ENCODE peak calls at places on chromosomes 5 and 9, in five cellular contexts. M is OCI-LY7, O is neuronal stem cell, B is H9, E is fibroblast of lung. L is an unnamed sample. For H3K4me1, the result is how much of the 10 kb centered on the place peaks cover.

GRCh38 chr5:97909541-97909940 is 726.5 kb upstream of the RIOK2 start:
- DNase-seq in M (no peak), O (no peak), B (no peak), E (no peak), L (no peak)

GRCh38 chr9:12906646-12907045 is 131.8 kb downstream of the LURAP1L start:
- DNase-seq in M (no peak), O (no peak), B (no peak), E (no peak), L (no peak)

GRCh38 chr9:92242115-92242778 is 51.2 kb downstream of the IARS1 start:
- DNase-seq in M (no peak), O (no peak), B (no peak), E (peak), L (no peak)

GRCh38 chr5:74762599-74762998 is 4.3 kb downstream of the GFM2 start:
- DNase-seq in M (no peak), O (no peak), B (no peak), E (peak), L (no peak)

GRCh38 chr9:98551511-98552286 is 157.0 kb downstream of the GABBR2 start:
- DNase-seq in M (no peak), O (no peak), B (no peak), E (peak), L (no peak)

GRCh38 chr5:106241409-106241808 is 1429.3 kb downstream of the EFNA5 start:
- DNase-seq in M (no peak), O (no peak), B (no peak), E (peak), L (no peak)

GRCh38 chr5:178442361-178443256 is 147.6 kb downstream of the COL23A1 start:
- DNase-seq in M (no peak), O (no peak), B (peak), E (no peak), L (peak)

GRCh38 chr5:101782352-101783087 is 513.6 kb downstream of the SLCO4C1 start:
- DNase-seq in M (no peak), O (peak), B (no peak), E (no peak), L (no peak)

GRCh38 chr5:96243203-96243602 is 189.8 kb downstream of the PCSK1 start:
- DNase-seq in M (no peak), O (no peak), B (no peak), E (peak), L (no peak)

GRCh38 chr9:2181794-2182193 is 166.6 kb downstream of the SMARCA2 start:
- DNase-seq in M (peak), O (peak), B (peak), E (no peak), L (peak)

GRCh38 chr5:159208508-159209437 is 580 bp downstream of the RNF145 start:
- DNase-seq in M (peak), O (peak), B (peak), E (peak), L (peak)

GRCh38 chr5:138223532-138223931 is 10.4 kb upstream of the CDC23 start:
- DNase-seq in M (no peak), O (no peak), B (no peak), E (no peak), L (no peak)

GRCh38 chr5:88740604-88741003 is 142.4 kb downstream of the MEF2C start:
- DNase-seq in M (no peak), O (no peak), B (no peak), E (no peak), L (no peak)

GRCh38 chr5:88734191-88734640 is 148.8 kb downstream of the MEF2C start:
- DNase-seq in M (peak), O (no peak), B (no peak), E (no peak), L (no peak)

GRCh38 chr5:88734983-88735382 is 148.0 kb downstream of the MEF2C start:
- DNase-seq in M (no peak), O (no peak), B (no peak), E (no peak), L (no peak)

GRCh38 chr5:88732862-88733261 is 150.1 kb downstream of the MEF2C start:
- DNase-seq in M (no peak), O (no peak), B (no peak), E (no peak), L (no peak)

DNA sequence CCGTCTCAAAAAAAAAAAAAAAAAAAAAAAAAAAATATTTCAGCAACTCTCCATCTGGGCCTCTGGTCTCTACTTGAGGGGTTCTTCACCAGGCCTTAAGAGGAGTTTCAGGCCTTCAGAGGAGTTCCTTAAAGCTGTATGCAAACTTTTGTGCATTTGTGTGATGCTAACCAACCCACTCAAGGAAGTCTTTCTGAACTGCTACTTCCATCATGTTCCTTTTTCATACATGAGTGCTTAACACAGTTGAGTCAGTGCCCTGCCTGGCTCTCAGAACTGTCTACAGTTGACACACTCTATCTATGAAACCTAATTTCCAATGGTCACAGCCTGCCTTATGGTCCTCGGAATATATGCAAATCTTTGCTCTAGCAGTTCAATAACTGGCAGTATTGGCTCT is 146.5 kb downstream of the MEF2C start:
- DNase-seq in M (peak), O (no peak), B (no peak), E (no peak), L (no peak)
- H3K4me1 ChIP-seq in M (half or more), O (under half), B (under half), E (under half), L (under half)

GRCh38 chr5:174750720-174751119 is 26.3 kb downstream of the MSX2 start:
- DNase-seq in M (no peak), O (no peak), B (no peak), E (peak), L (no peak)
- H3K4me2 ChIP-seq in M (no peak), O (peak), B (peak), E (no peak), L (no peak)

GRCh38 chr5:16953729-16954128 is 17.6 kb upstream of the MYO10 start:
- DNase-seq in M (no peak), O (no peak), B (no peak), E (no peak), L (no peak)

GRCh38 chr5:16952968-16953671 is 17.0 kb upstream of the MYO10 start:
- DNase-seq in M (no peak), O (no peak), B (no peak), E (no peak), L (no peak)

DNA sequence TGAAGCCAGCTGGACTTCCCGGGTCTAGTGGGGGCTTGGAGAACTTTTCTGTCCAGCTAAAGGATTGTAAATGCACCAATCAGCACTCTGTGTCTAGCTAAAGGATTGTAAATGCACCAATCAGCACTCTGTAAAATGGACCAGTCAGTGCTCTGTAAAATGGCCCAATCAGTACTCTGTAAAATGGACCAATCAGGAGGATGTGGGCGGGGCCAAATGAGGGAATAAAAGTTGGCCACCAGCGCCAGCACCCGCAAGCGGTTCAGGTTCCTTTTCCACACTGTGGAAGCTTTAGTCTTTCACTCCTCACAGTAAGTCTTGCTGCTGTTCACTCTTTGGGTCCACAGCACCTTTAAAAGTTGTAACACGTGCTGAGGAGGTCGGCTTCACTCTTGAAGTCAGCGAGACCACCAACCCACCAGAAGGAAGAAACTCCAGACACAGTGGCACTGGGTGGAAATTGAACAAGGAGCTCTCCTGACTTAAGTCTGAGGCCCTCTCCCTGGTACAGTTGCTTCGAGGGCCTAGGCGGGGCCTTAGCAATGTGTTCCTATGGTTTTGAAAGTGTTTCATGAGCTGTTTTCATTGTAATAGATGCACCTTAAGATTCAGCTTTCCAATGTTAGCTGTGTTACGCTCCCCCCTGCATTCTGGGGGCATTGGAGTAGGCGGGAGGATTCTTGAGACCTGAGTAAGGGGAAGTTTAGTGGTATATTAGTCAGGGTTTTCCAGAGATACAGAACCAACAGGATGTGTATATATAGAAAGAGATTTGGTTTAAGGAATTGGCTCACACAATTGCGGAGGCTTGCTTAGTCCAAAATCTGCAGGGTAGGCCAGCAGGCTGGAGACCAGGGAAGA is 21.4 kb upstream of the MYO10 start:
- DNase-seq in M (no peak), O (no peak), B (no peak), E (peak), L (no peak)
- H2AFZ ChIP-seq in M (no peak), O (no peak), B (no peak), E (peak), L (no peak)

DNA sequence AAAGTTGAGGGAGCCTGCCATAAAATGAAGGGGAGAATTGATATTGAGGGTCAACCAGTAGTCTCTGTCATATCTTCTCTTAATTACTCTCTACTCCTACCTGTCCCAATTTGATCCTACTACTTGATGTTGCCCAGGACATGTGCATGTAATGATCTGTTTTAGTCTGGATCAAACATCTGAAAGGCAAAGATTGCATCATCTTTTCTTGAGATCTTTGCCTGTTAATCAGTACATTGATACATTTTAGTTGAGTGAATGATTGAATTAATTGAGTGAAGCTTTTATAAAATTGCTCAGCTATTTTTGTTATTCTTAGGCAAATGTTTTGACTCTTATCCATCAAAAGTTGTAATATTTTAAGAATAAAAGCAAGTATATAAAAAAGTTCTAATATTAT is 21.7 kb downstream of the ARHGEF28 start:
- DNase-seq in M (no peak), O (no peak), B (no peak), E (no peak), L (no peak)
- H3K4me1 ChIP-seq in M (under half), O (under half), B (under half), E (under half), L (under half)

GRCh38 chr9:128722380-128723351 is 1.3 kb downstream of the ZDHHC12 start:
- DNase-seq in M (no peak), O (no peak), B (peak), E (no peak), L (no peak)
- H3K4me2 ChIP-seq in M (peak), O (peak), B (peak), E (peak), L (peak)

DNA sequence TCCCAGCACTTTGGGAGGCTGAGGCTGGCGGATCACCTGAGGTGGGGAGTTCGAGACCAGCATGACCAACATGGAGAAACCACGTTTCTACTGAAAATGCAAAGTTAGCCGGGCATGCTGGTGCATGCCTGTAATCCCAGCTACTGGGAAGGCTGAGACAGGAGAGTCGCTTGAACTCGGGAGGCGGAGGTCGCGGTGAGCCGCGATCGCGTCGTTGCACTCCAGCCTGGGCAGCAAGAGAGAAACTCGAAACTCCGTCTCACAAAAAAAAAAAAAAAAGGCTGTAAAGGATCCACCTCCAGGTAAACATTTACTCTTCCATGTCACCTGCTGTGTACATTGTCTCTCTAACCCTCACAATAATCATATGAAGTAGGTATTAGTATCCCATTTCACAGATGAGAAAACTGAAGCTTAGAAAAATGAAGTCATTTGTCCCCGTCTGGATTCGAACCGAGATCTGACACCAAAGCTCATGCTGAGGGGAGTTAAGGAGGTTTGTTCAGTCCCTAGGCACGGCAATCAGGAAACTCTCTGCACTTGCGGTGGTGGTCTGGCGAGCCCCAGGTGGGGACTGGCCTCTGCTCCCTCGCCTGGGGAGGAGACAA is 494 bp upstream of the DOCK2 start:
- DNase-seq in M (no peak), O (no peak), B (peak), E (no peak), L (no peak)
- H2AFZ ChIP-seq in M (peak), O (peak), B (no peak), E (peak), L (peak)